ENCODE peak calls at places on chromosomes 13 and 19, in nine cellular contexts. L is stimulated activated CD4-positive, alpha-beta T cell treated with anti-CD3 and anti-CD28 coated beads, Interleukin-15, amount 100 ng/mL, for 1 hour; G is CD8-positive, alpha-beta T cell; W is AG20443; V is NCI-H187; J is NCI-H1436 treated with DMSO at 0.1 percent for 48 hours; X is tibial artery; D is uterus; R is ELF-1. I is an unnamed sample.

GRCh38 chr13:45040626-45041025 is 51.3 kb downstream of the GPALPP1 start:
- DNase-seq in L (no peak), G (no peak), W (no peak), V (no peak), J (no peak), X (no peak), D (no peak), R (no peak), I (no peak)

GRCh38 chr19:2050991-2051770 is at the start of gene MKNK2:
- DNase-seq in L (peak; percentile 96), G (peak; percentile 90), W (peak; percentile 99), V (peak; percentile 82), J (peak; percentile 13), X (peak; percentile 93), D (peak; percentile 93), R (peak; percentile 92), I (peak; percentile 66)

GRCh38 chr13:59111711-59112110 is 1052.0 kb downstream of the DIAPH3 start:
- DNase-seq in L (no peak), G (no peak), W (peak; percentile 39), V (no peak), J (no peak), X (no peak), D (no peak), R (no peak), I (no peak)

GRCh38 chr13:51359352-51359751 is 19.9 kb downstream of the SERPINE3 start:
- DNase-seq in L (no peak), G (no peak), W (no peak), V (no peak), J (no peak), X (no peak), D (no peak), R (no peak), I (no peak)

GRCh38 chr19:34722353-34722752 is 11.7 kb upstream of the ZNF181 start:
- DNase-seq in L (no peak), G (no peak), W (no peak), V (no peak), J (no peak), X (no peak), D (no peak), R (no peak), I (no peak)

GRCh38 chr13:52428295-52428694 is 22.1 kb downstream of the VPS36 start:
- DNase-seq in L (no peak), G (no peak), W (no peak), V (no peak), J (no peak), X (no peak), D (no peak), R (no peak), I (no peak)

GRCh38 chr13:48072304-48072703 is 22.6 kb downstream of the MED4 start:
- DNase-seq in L (no peak), G (no peak), W (no peak), V (no peak), J (no peak), X (no peak), D (no peak), R (no peak), I (no peak)

GRCh38 chr13:31970237-31970930 is 61.2 kb upstream of the FRY start:
- DNase-seq in L (no peak), G (no peak), W (peak; percentile 64), V (no peak), J (no peak), X (no peak), D (no peak), R (no peak), I (no peak)

GRCh38 chr13:24740014-24740890 is 23.7 kb upstream of the RNF17 start:
- DNase-seq in L (no peak), G (no peak), W (no peak), V (no peak), J (no peak), X (no peak), D (no peak), R (no peak), I (no peak)

GRCh38 chr13:108269601-108270328 is at the start of gene TNFSF13B:
- DNase-seq in L (peak; percentile 12), G (peak; percentile 30), W (peak; percentile 35), V (no peak), J (no peak), X (peak; percentile 67), D (no peak), R (peak; percentile 70), I (no peak)

GRCh38 chr19:51807111-51807701 is 12.2 kb downstream of the FPR3 start:
- DNase-seq in L (no peak), G (no peak), W (no peak), V (no peak), J (no peak), X (no peak), D (no peak), R (peak; percentile 87), I (no peak)

GRCh38 chr19:46076951-46077814 is 36.4 kb upstream of the IGFL4 start:
- DNase-seq in L (no peak), G (no peak), W (peak; percentile 89), V (peak; percentile 57), J (peak; percentile 39), X (no peak), D (peak; percentile 42), R (peak; percentile 87), I (peak; percentile 1)

GRCh38 chr19:42411581-42412178 is 15.5 kb downstream of the LIPE start:
- DNase-seq in L (no peak), G (no peak), W (no peak), V (no peak), J (no peak), X (no peak), D (no peak), R (no peak), I (no peak)

GRCh38 chr13:26480246-26480855 is 77.1 kb upstream of the WASF3 start:
- DNase-seq in L (no peak), G (no peak), W (peak; percentile 50), V (no peak), J (no peak), X (no peak), D (no peak), R (no peak), I (no peak)

GRCh38 chr13:85724554-85725432 is 74.4 kb downstream of the SLITRK6 start:
- DNase-seq in L (no peak), G (no peak), W (no peak), V (no peak), J (peak; percentile 74), X (no peak), D (no peak), R (no peak), I (no peak)

GRCh38 chr13:39144941-39145533 is 106.8 kb downstream of the NHLRC3 start:
- DNase-seq in L (no peak), G (no peak), W (peak; percentile 80), V (no peak), J (no peak), X (peak; percentile 74), D (peak; percentile 60), R (peak; percentile 49), I (no peak)

GRCh38 chr13:59891053-59891452 is 272.7 kb downstream of the DIAPH3 start:
- DNase-seq in L (no peak), G (no peak), W (no peak), V (no peak), J (no peak), X (no peak), D (no peak), R (no peak), I (no peak)

GRCh38 chr19:1295169-1296012 is 9.7 kb downstream of the EFNA2 start:
- DNase-seq in L (peak; percentile 33), G (peak; percentile 47), W (peak; percentile 85), V (no peak), J (no peak), X (no peak), D (no peak), R (no peak), I (no peak)

GRCh38 chr13:28611021-28611420 is 47.9 kb upstream of the POMP start:
- DNase-seq in L (no peak), G (no peak), W (no peak), V (no peak), J (no peak), X (no peak), D (no peak), R (no peak), I (no peak)

GRCh38 chr19:461664-462551 is 1.1 kb upstream of the SHC2 start:
- DNase-seq in L (no peak), G (no peak), W (no peak), V (peak; percentile 14), J (no peak), X (no peak), D (peak; percentile 37), R (no peak), I (no peak)

GRCh38 chr13:48707405-48707804 is 53.7 kb downstream of the CYSLTR2 start:
- DNase-seq in L (no peak), G (no peak), W (no peak), V (no peak), J (no peak), X (no peak), D (no peak), R (no peak), I (no peak)

GRCh38 chr13:46773556-46773955 is 23.4 kb downstream of the ESD start:
- DNase-seq in L (no peak), G (no peak), W (no peak), V (no peak), J (no peak), X (no peak), D (no peak), R (no peak), I (no peak)

GRCh38 chr13:109671919-109672318 is 114.5 kb downstream of the IRS2 start:
- DNase-seq in L (no peak), G (no peak), W (no peak), V (no peak), J (no peak), X (no peak), D (no peak), R (no peak), I (no peak)

GRCh38 chr13:70568571-70568970 is 460.3 kb upstream of the KLHL1 start:
- DNase-seq in L (no peak), G (no peak), W (peak; percentile 35), V (peak; percentile 3), J (no peak), X (no peak), D (no peak), R (no peak), I (no peak)

GRCh38 chr19:10603873-10604459 is 16.9 kb upstream of the AP1M2 start:
- DNase-seq in L (no peak), G (peak; percentile 71), W (no peak), V (no peak), J (no peak), X (peak; percentile 80), D (no peak), R (peak; percentile 68), I (no peak)

GRCh38 chr19:6417713-6418561 is 6.7 kb downstream of the KHSRP start:
- DNase-seq in L (no peak), G (no peak), W (peak; percentile 56), V (no peak), J (no peak), X (no peak), D (peak; percentile 66), R (peak; percentile 49), I (no peak)

GRCh38 chr13:85287528-85287927 is 511.7 kb downstream of the SLITRK6 start:
- DNase-seq in L (no peak), G (no peak), W (no peak), V (no peak), J (no peak), X (no peak), D (no peak), R (no peak), I (no peak)

GRCh38 chr19:13935765-13936486 is 2.3 kb downstream of the PODNL1 start:
- DNase-seq in L (no peak), G (no peak), W (no peak), V (no peak), J (no peak), X (no peak), D (no peak), R (peak; percentile 45), I (no peak)

GRCh38 chr13:111482806-111483620 is 162.6 kb downstream of the TEX29 start:
- DNase-seq in L (no peak), G (no peak), W (no peak), V (no peak), J (no peak), X (no peak), D (no peak), R (no peak), I (no peak)

GRCh38 chr13:51097353-51098043 is 13.6 kb downstream of the C13orf42 start:
- DNase-seq in L (no peak), G (no peak), W (no peak), V (no peak), J (no peak), X (no peak), D (no peak), R (peak; percentile 51), I (no peak)

GRCh38 chr13:98450495-98451167 is 126.3 kb downstream of the STK24 start:
- DNase-seq in L (no peak), G (peak; percentile 39), W (no peak), V (no peak), J (no peak), X (peak; percentile 90), D (no peak), R (no peak), I (no peak)